ENCODE peak calls at places on chromosomes 16 and 17, in nine cellular contexts. One of them, this sample, is unnamed.

GRCh38 chr16:70747703-70748631 is 53.0 kb downstream of the VAC14 start:
- DNase-seq in foreskin keratinocyte: no peak
- DNase-seq in EH: no peak
- DNase-seq in activated T-cell treated with anti-CD3 and anti-CD28 coated beads, Interleukin-2, amount 50 U/mL, for 48 hours: no peak
- DNase-seq in naive B cell: no peak
- DNase-seq in lower leg skin: no peak
- DNase-seq in Ammon's horn: no peak
- DNase-seq in SK-N-DZ: no peak
- DNase-seq in H1: no peak
- DNase-seq in this sample: no peak

GRCh38 chr17:18158022-18158600 is 25.5 kb upstream of the ALKBH5 start:
- DNase-seq in foreskin keratinocyte: peak
- DNase-seq in EH: peak
- DNase-seq in activated T-cell treated with anti-CD3 and anti-CD28 coated beads, Interleukin-2, amount 50 U/mL, for 48 hours: peak
- DNase-seq in naive B cell: peak
- DNase-seq in lower leg skin: peak
- DNase-seq in Ammon's horn: peak
- DNase-seq in SK-N-DZ: no peak
- DNase-seq in H1: peak
- DNase-seq in this sample: no peak

GRCh38 chr16:57944961-57945739 is 25.8 kb downstream of the CNGB1 start:
- DNase-seq in foreskin keratinocyte: no peak
- DNase-seq in EH: no peak
- DNase-seq in activated T-cell treated with anti-CD3 and anti-CD28 coated beads, Interleukin-2, amount 50 U/mL, for 48 hours: no peak
- DNase-seq in naive B cell: no peak
- DNase-seq in lower leg skin: no peak
- DNase-seq in Ammon's horn: no peak
- DNase-seq in SK-N-DZ: peak
- DNase-seq in H1: no peak
- DNase-seq in this sample: no peak

GRCh38 chr17:76261421-76262215 is 3.5 kb upstream of the UBALD2 start:
- DNase-seq in foreskin keratinocyte: no peak
- DNase-seq in EH: peak
- DNase-seq in activated T-cell treated with anti-CD3 and anti-CD28 coated beads, Interleukin-2, amount 50 U/mL, for 48 hours: no peak
- DNase-seq in naive B cell: peak
- DNase-seq in lower leg skin: no peak
- DNase-seq in Ammon's horn: peak
- DNase-seq in SK-N-DZ: no peak
- DNase-seq in H1: no peak
- DNase-seq in this sample: no peak

GRCh38 chr17:58331815-58332719 is 3.5 kb upstream of the TSPOAP1 start:
- DNase-seq in foreskin keratinocyte: no peak
- DNase-seq in EH: no peak
- DNase-seq in activated T-cell treated with anti-CD3 and anti-CD28 coated beads, Interleukin-2, amount 50 U/mL, for 48 hours: peak
- DNase-seq in naive B cell: peak
- DNase-seq in lower leg skin: no peak
- DNase-seq in Ammon's horn: peak
- DNase-seq in SK-N-DZ: no peak
- DNase-seq in H1: no peak
- DNase-seq in this sample: no peak

GRCh38 chr16:88911148-88911945 is 44.9 kb upstream of the PABPN1L start:
- DNase-seq in foreskin keratinocyte: no peak
- DNase-seq in EH: no peak
- DNase-seq in activated T-cell treated with anti-CD3 and anti-CD28 coated beads, Interleukin-2, amount 50 U/mL, for 48 hours: no peak
- DNase-seq in naive B cell: peak
- DNase-seq in lower leg skin: no peak
- DNase-seq in Ammon's horn: no peak
- DNase-seq in SK-N-DZ: no peak
- DNase-seq in H1: no peak
- DNase-seq in this sample: no peak

GRCh38 chr16:48054881-48055601 is 100.8 kb downstream of the ABCC12 start:
- DNase-seq in foreskin keratinocyte: peak
- DNase-seq in EH: peak
- DNase-seq in activated T-cell treated with anti-CD3 and anti-CD28 coated beads, Interleukin-2, amount 50 U/mL, for 48 hours: peak
- DNase-seq in naive B cell: peak
- DNase-seq in lower leg skin: peak
- DNase-seq in Ammon's horn: peak
- DNase-seq in SK-N-DZ: peak
- DNase-seq in H1: no peak
- DNase-seq in this sample: peak

GRCh38 chr17:64028874-64029464 is 8.5 kb upstream of the ICAM2 start:
- DNase-seq in foreskin keratinocyte: no peak
- DNase-seq in EH: peak
- DNase-seq in activated T-cell treated with anti-CD3 and anti-CD28 coated beads, Interleukin-2, amount 50 U/mL, for 48 hours: peak
- DNase-seq in naive B cell: peak
- DNase-seq in lower leg skin: peak
- DNase-seq in Ammon's horn: peak
- DNase-seq in SK-N-DZ: peak
- DNase-seq in H1: peak
- DNase-seq in this sample: peak

GRCh38 chr17:67947325-67947813 is 48.9 kb downstream of the C17orf58 start:
- DNase-seq in foreskin keratinocyte: no peak
- DNase-seq in EH: no peak
- DNase-seq in activated T-cell treated with anti-CD3 and anti-CD28 coated beads, Interleukin-2, amount 50 U/mL, for 48 hours: no peak
- DNase-seq in naive B cell: no peak
- DNase-seq in lower leg skin: no peak
- DNase-seq in Ammon's horn: no peak
- DNase-seq in SK-N-DZ: no peak
- DNase-seq in H1: no peak
- DNase-seq in this sample: no peak

GRCh38 chr16:55042556-55043432 is 112.1 kb downstream of the IRX5 start:
- DNase-seq in foreskin keratinocyte: no peak
- DNase-seq in EH: no peak
- DNase-seq in activated T-cell treated with anti-CD3 and anti-CD28 coated beads, Interleukin-2, amount 50 U/mL, for 48 hours: no peak
- DNase-seq in naive B cell: no peak
- DNase-seq in lower leg skin: no peak
- DNase-seq in Ammon's horn: no peak
- DNase-seq in SK-N-DZ: no peak
- DNase-seq in H1: no peak
- DNase-seq in this sample: no peak

GRCh38 chr16:27699540-27699939 is 149.6 kb downstream of the KATNIP start:
- DNase-seq in foreskin keratinocyte: no peak
- DNase-seq in EH: no peak
- DNase-seq in activated T-cell treated with anti-CD3 and anti-CD28 coated beads, Interleukin-2, amount 50 U/mL, for 48 hours: no peak
- DNase-seq in naive B cell: no peak
- DNase-seq in lower leg skin: no peak
- DNase-seq in Ammon's horn: no peak
- DNase-seq in SK-N-DZ: no peak
- DNase-seq in H1: no peak
- DNase-seq in this sample: no peak

GRCh38 chr16:4409081-4409932 is 7.1 kb downstream of the CORO7 start:
- DNase-seq in foreskin keratinocyte: no peak
- DNase-seq in EH: peak
- DNase-seq in activated T-cell treated with anti-CD3 and anti-CD28 coated beads, Interleukin-2, amount 50 U/mL, for 48 hours: no peak
- DNase-seq in naive B cell: no peak
- DNase-seq in lower leg skin: no peak
- DNase-seq in Ammon's horn: no peak
- DNase-seq in SK-N-DZ: no peak
- DNase-seq in H1: no peak
- DNase-seq in this sample: no peak

GRCh38 chr16:27700596-27700995 is 150.7 kb downstream of the KATNIP start:
- DNase-seq in foreskin keratinocyte: no peak
- DNase-seq in EH: no peak
- DNase-seq in activated T-cell treated with anti-CD3 and anti-CD28 coated beads, Interleukin-2, amount 50 U/mL, for 48 hours: no peak
- DNase-seq in naive B cell: no peak
- DNase-seq in lower leg skin: no peak
- DNase-seq in Ammon's horn: peak
- DNase-seq in SK-N-DZ: no peak
- DNase-seq in H1: no peak
- DNase-seq in this sample: no peak

GRCh38 chr17:65593092-65593869 is 31.8 kb upstream of the AXIN2 start:
- DNase-seq in foreskin keratinocyte: no peak
- DNase-seq in EH: no peak
- DNase-seq in activated T-cell treated with anti-CD3 and anti-CD28 coated beads, Interleukin-2, amount 50 U/mL, for 48 hours: no peak
- DNase-seq in naive B cell: no peak
- DNase-seq in lower leg skin: no peak
- DNase-seq in Ammon's horn: no peak
- DNase-seq in SK-N-DZ: no peak
- DNase-seq in H1: no peak
- DNase-seq in this sample: no peak

GRCh38 chr16:88553739-88554138 is 16.5 kb upstream of the ZC3H18 start:
- DNase-seq in foreskin keratinocyte: no peak
- DNase-seq in EH: no peak
- DNase-seq in activated T-cell treated with anti-CD3 and anti-CD28 coated beads, Interleukin-2, amount 50 U/mL, for 48 hours: no peak
- DNase-seq in naive B cell: no peak
- DNase-seq in lower leg skin: no peak
- DNase-seq in Ammon's horn: no peak
- DNase-seq in SK-N-DZ: no peak
- DNase-seq in H1: no peak
- DNase-seq in this sample: no peak

GRCh38 chr16:7352114-7352513 is 19.5 kb downstream of the RBFOX1 start:
- DNase-seq in foreskin keratinocyte: no peak
- DNase-seq in EH: no peak
- DNase-seq in activated T-cell treated with anti-CD3 and anti-CD28 coated beads, Interleukin-2, amount 50 U/mL, for 48 hours: no peak
- DNase-seq in naive B cell: no peak
- DNase-seq in lower leg skin: no peak
- DNase-seq in Ammon's horn: no peak
- DNase-seq in SK-N-DZ: no peak
- DNase-seq in H1: no peak
- DNase-seq in this sample: no peak

GRCh38 chr16:64627288-64627687 is 494.6 kb downstream of the CDH11 start:
- DNase-seq in foreskin keratinocyte: no peak
- DNase-seq in EH: peak
- DNase-seq in activated T-cell treated with anti-CD3 and anti-CD28 coated beads, Interleukin-2, amount 50 U/mL, for 48 hours: no peak
- DNase-seq in naive B cell: no peak
- DNase-seq in lower leg skin: no peak
- DNase-seq in Ammon's horn: no peak
- DNase-seq in SK-N-DZ: no peak
- DNase-seq in H1: no peak
- DNase-seq in this sample: no peak

GRCh38 chr16:626787-627457 is 3.9 kb upstream of the WFIKKN1 start:
- DNase-seq in foreskin keratinocyte: peak
- DNase-seq in EH: peak
- DNase-seq in activated T-cell treated with anti-CD3 and anti-CD28 coated beads, Interleukin-2, amount 50 U/mL, for 48 hours: no peak
- DNase-seq in naive B cell: no peak
- DNase-seq in lower leg skin: no peak
- DNase-seq in Ammon's horn: peak
- DNase-seq in SK-N-DZ: no peak
- DNase-seq in H1: no peak
- DNase-seq in this sample: no peak

GRCh38 chr17:1888741-1889140 is 58.9 kb downstream of the RPA1 start:
- DNase-seq in foreskin keratinocyte: no peak
- DNase-seq in EH: no peak
- DNase-seq in activated T-cell treated with anti-CD3 and anti-CD28 coated beads, Interleukin-2, amount 50 U/mL, for 48 hours: no peak
- DNase-seq in naive B cell: no peak
- DNase-seq in lower leg skin: no peak
- DNase-seq in Ammon's horn: no peak
- DNase-seq in SK-N-DZ: no peak
- DNase-seq in H1: no peak
- DNase-seq in this sample: no peak

This sample was measured in NT2/D1.